ENCODE peak calls at places on chromosomes 2 and 18, in nine cellular contexts. P, Y, F, C, T, I, R, E and G are unnamed samples.

GRCh38 chr18:48715651-48716354 is 177.0 kb downstream of the CTIF start:
- DNase-seq in P (no peak), Y (no peak), F (no peak), C (no peak), T (no peak), I (peak; percentile 76), R (no peak), E (no peak), G (no peak)

GRCh38 chr2:240888130-240888889 is 7.6 kb downstream of the MAB21L4 start:
- DNase-seq in P (no peak), Y (no peak), F (no peak), C (no peak), T (no peak), I (no peak), R (no peak), E (no peak), G (no peak)

GRCh38 chr2:133541376-133541775 is 26.9 kb downstream of the NCKAP5 start:
- DNase-seq in P (no peak), Y (no peak), F (no peak), C (no peak), T (no peak), I (no peak), R (no peak), E (no peak), G (no peak)

GRCh38 chr18:22265838-22266237 is 96.4 kb downstream of the GATA6 start:
- DNase-seq in P (no peak), Y (no peak), F (no peak), C (no peak), T (no peak), I (no peak), R (no peak), E (no peak), G (no peak)

GRCh38 chr2:172839446-172839845 is 103.8 kb downstream of the RAPGEF4 start:
- DNase-seq in P (no peak), Y (no peak), F (no peak), C (no peak), T (no peak), I (no peak), R (peak; percentile 12), E (no peak), G (no peak)

GRCh38 chr2:62913311-62913710 is 137.3 kb upstream of the OTX1 start:
- DNase-seq in P (no peak), Y (no peak), F (no peak), C (no peak), T (no peak), I (no peak), R (no peak), E (no peak), G (no peak)

GRCh38 chr18:46042571-46043123 is 29.4 kb downstream of the PSTPIP2 start:
- DNase-seq in P (no peak), Y (no peak), F (no peak), C (no peak), T (no peak), I (no peak), R (peak; percentile 62), E (no peak), G (no peak)

GRCh38 chr2:189555243-189555642 is 25.3 kb downstream of the SLC40A1 start:
- DNase-seq in P (no peak), Y (no peak), F (no peak), C (no peak), T (no peak), I (no peak), R (peak; percentile 76), E (peak; percentile 84), G (no peak)

GRCh38 chr18:58228176-58228575 is 184.2 kb downstream of the NEDD4L start:
- DNase-seq in P (no peak), Y (no peak), F (no peak), C (no peak), T (peak; percentile 74), I (no peak), R (no peak), E (no peak), G (no peak)
- H3K4me1 ChIP-seq in P (peaks cover 20% of the 10 kb centered on the region), Y (no peaks in the 10 kb centered on the region), F (peaks cover 35% of the 10 kb centered on the region), C (peaks cover 6% of the 10 kb centered on the region), T (peaks cover 96% of the 10 kb centered on the region), I (peaks cover 21% of the 10 kb centered on the region), R (peaks cover 46% of the 10 kb centered on the region), E (no peaks in the 10 kb centered on the region), G (no peaks in the 10 kb centered on the region)

GRCh38 chr18:25300492-25300891 is 51.5 kb downstream of the ZNF521 start:
- DNase-seq in P (no peak), Y (no peak), F (no peak), C (no peak), T (no peak), I (no peak), R (no peak), E (no peak), G (no peak)

GRCh38 chr18:25295624-25296138 is 56.3 kb downstream of the ZNF521 start:
- DNase-seq in P (no peak), Y (no peak), F (no peak), C (no peak), T (no peak), I (no peak), R (peak; percentile 14), E (no peak), G (no peak)

GRCh38 chr18:25299426-25299825 is 52.5 kb downstream of the ZNF521 start:
- DNase-seq in P (no peak), Y (no peak), F (no peak), C (no peak), T (no peak), I (no peak), R (peak; percentile 32), E (no peak), G (no peak)

GRCh38 chr18:25299899-25300298 is 52.1 kb downstream of the ZNF521 start:
- DNase-seq in P (no peak), Y (no peak), F (no peak), C (no peak), T (no peak), I (no peak), R (no peak), E (no peak), G (no peak)

GRCh38 chr18:25298853-25299274 is 53.1 kb downstream of the ZNF521 start:
- DNase-seq in P (no peak), Y (no peak), F (no peak), C (no peak), T (no peak), I (no peak), R (peak; percentile 89), E (peak; percentile 50), G (no peak)
- H3K27ac ChIP-seq in P (peak overlapping the region; percentile 33), Y (no peak overlapping the region), F (no peak overlapping the region), C (no peak overlapping the region), T (peak overlapping the region; percentile 58), I (peak overlapping the region; percentile 66), R (peak overlapping the region; percentile 31), E (peak overlapping the region; percentile 21), G (no peak overlapping the region)

GRCh38 chr2:54666741-54667639 is 56.5 kb upstream of the EML6 start:
- DNase-seq in P (no peak), Y (no peak), F (no peak), C (no peak), T (peak; percentile 35), I (no peak), R (no peak), E (peak; percentile 72), G (no peak)

GRCh38 chr2:54668711-54669110 is 54.8 kb upstream of the EML6 start:
- DNase-seq in P (no peak), Y (no peak), F (no peak), C (no peak), T (no peak), I (no peak), R (no peak), E (no peak), G (no peak)

GRCh38 chr2:54669677-54670484 is 53.6 kb upstream of the EML6 start:
- DNase-seq in P (no peak), Y (no peak), F (no peak), C (no peak), T (no peak), I (no peak), R (peak; percentile 55), E (peak; percentile 77), G (no peak)

GRCh38 chr2:54666131-54666637 is 57.3 kb upstream of the EML6 start:
- DNase-seq in P (no peak), Y (no peak), F (no peak), C (no peak), T (peak; percentile 48), I (no peak), R (peak; percentile 41), E (peak; percentile 82), G (no peak)

DNA sequence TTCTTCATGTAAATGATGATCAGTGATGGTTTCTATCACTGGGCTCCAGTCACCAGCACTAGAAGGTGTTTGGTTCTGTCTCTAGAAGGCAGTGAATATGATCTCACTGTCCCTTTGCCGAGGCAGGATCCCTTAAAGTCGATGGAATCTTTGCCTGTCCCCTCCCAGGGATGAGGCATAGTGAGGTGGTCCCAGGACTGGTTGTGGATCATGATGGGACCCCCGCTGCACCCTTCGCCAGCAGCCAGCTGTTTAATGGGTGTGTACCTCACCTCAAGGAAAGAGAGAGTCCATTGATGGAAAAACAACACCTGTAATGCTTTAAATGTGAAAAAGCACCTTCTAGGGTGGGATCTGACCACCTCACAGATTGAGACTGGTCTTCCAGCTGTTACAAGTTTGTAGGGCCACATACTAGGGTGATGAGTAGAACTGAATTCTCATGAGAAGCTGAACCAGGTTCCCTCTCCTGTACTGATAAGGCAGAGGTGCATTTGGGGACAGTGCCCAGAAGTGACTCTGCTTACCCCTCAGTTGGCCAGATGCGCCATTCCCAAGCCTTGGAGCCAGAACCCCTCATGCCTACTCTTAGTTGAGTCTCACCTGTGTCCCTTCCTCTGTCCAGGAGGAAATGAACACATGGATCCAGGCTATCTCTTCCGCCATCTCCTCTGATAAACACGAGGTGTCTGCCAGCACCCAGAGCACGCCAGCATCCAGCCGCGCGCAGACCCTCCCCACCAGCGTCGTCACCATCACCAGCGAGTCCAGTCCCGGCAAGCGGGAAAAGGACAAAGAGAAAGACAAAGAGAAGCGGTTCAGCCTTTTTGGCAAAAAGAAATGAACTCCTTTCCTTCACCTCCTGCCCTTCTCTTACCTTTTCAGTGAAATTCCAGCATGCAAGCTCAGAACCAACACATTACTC is 55.5 kb upstream of the EML6 start:
- DNase-seq in P (no peak), Y (no peak), F (no peak), C (no peak), T (no peak), I (no peak), R (no peak), E (no peak), G (no peak)
- H3K4me1 ChIP-seq in P (peaks cover 67% of the 10 kb centered on the region), Y (peaks cover 9% of the 10 kb centered on the region), F (no peaks in the 10 kb centered on the region), C (peaks cover 14% of the 10 kb centered on the region), T (peaks cover 82% of the 10 kb centered on the region), I (peaks cover 76% of the 10 kb centered on the region), R (peaks cover 21% of the 10 kb centered on the region), E (peaks cover 28% of the 10 kb centered on the region), G (peaks cover under 1% of the 10 kb centered on the region)

GRCh38 chr18:38933322-38933721 is 1367.7 kb upstream of the CELF4 start:
- DNase-seq in P (no peak), Y (no peak), F (no peak), C (no peak), T (no peak), I (no peak), R (peak; percentile 1), E (no peak), G (no peak)
- H3K27ac ChIP-seq in P (no peak overlapping the region), Y (no peak overlapping the region), F (no peak overlapping the region), C (no peak overlapping the region), T (no peak overlapping the region), I (no peak overlapping the region), R (no peak overlapping the region), E (no peak overlapping the region), G (no peak overlapping the region)

GRCh38 chr2:47083886-47084682 is 71.0 kb downstream of the STPG4 start:
- DNase-seq in P (no peak), Y (no peak), F (no peak), C (no peak), T (no peak), I (peak; percentile 63), R (no peak), E (peak; percentile 53), G (no peak)
- H3K4me1 ChIP-seq in P (peaks cover 61% of the 10 kb centered on the region), Y (no peaks in the 10 kb centered on the region), F (peaks cover 6% of the 10 kb centered on the region), C (peaks cover 14% of the 10 kb centered on the region), T (peaks cover 62% of the 10 kb centered on the region), I (peaks cover 77% of the 10 kb centered on the region), R (peaks cover 16% of the 10 kb centered on the region), E (peaks cover 44% of the 10 kb centered on the region), G (no peaks in the 10 kb centered on the region)

GRCh38 chr2:28153851-28154250 is 238.8 kb upstream of the FOSL2 start:
- DNase-seq in P (no peak), Y (no peak), F (no peak), C (no peak), T (no peak), I (no peak), R (no peak), E (no peak), G (no peak)
- H3K27ac ChIP-seq in P (no peak overlapping the region), Y (no peak overlapping the region), F (no peak overlapping the region), C (no peak overlapping the region), T (no peak overlapping the region), I (no peak overlapping the region), R (no peak overlapping the region), E (no peak overlapping the region), G (no peak overlapping the region)